ENCODE peak calls at places on chromosome 18, in six cellular contexts. M is sigmoid colon, K is right lobe of liver, G is transverse colon, J is body of pancreas, V is IMR-90. E is an unnamed sample.

GRCh38 chr18:10169064-10169562 is 255.3 kb downstream of the VAPA start:
- DNase-seq in V (peak; percentile 72), M (no peak), K (no peak), G (no peak), J (no peak), E (peak; percentile 72)

GRCh38 chr18:33821503-33821902 is 243.5 kb downstream of the ASXL3 start:
- DNase-seq in M (no peak), G (no peak), K (no peak), V (peak; percentile 66), J (no peak), E (no peak)

GRCh38 chr18:48514786-48515185 is 24.0 kb upstream of the CTIF start:
- DNase-seq in K (no peak), J (no peak), M (no peak), V (no peak), G (no peak), E (no peak)

GRCh38 chr18:14942275-14942674 is 194.3 kb downstream of the ANKRD30B start:
- DNase-seq in V (no peak), M (no peak), J (no peak), G (no peak), K (no peak), E (peak; percentile 21)

GRCh38 chr18:61085751-61086150 is 247.5 kb upstream of the CDH20 start:
- DNase-seq in V (no peak), M (no peak), J (no peak), K (no peak), G (no peak), E (no peak)

GRCh38 chr18:49933530-49933929 is 120.2 kb upstream of the ACAA2 start:
- DNase-seq in J (no peak), M (no peak), G (no peak), V (peak; percentile 59), K (no peak), E (no peak)

GRCh38 chr18:68397241-68398035 is 317.5 kb downstream of the TMX3 start:
- DNase-seq in J (no peak), K (no peak), V (peak; percentile 17), G (no peak), M (no peak), E (no peak)

GRCh38 chr18:21740724-21741510 is at the start of gene MIB1:
- DNase-seq in M (peak; percentile 78), G (peak; percentile 58), K (peak; percentile 72), J (peak; percentile 61), V (peak; percentile 41), E (no peak)

GRCh38 chr18:48979944-48980890 is 29.5 kb upstream of the SMAD7 start:
- DNase-seq in J (no peak), G (peak; percentile 50), K (no peak), M (no peak), V (peak; percentile 65), E (no peak)

GRCh38 chr18:38790303-38790702 is 1224.7 kb upstream of the CELF4 start:
- DNase-seq in M (no peak), G (no peak), V (no peak), K (no peak), J (no peak), E (no peak)

GRCh38 chr18:48750485-48751175 is 200.1 kb downstream of the SMAD7 start:
- DNase-seq in J (no peak), V (no peak), K (peak; percentile 13), M (no peak), G (no peak), E (no peak)

GRCh38 chr18:33184918-33185317 is 255.6 kb downstream of the CCDC178 start:
- DNase-seq in G (no peak), M (no peak), V (no peak), J (no peak), K (no peak), E (no peak)

GRCh38 chr18:59139291-59139614 is 431 bp upstream of the SEC11C start:
- DNase-seq in K (peak; percentile 89), V (peak; percentile 81), G (peak; percentile 93), J (peak; percentile 93), M (peak; percentile 92), E (peak; percentile 96)

GRCh38 chr18:7908686-7909299 is 341.7 kb downstream of the PTPRM start:
- DNase-seq in V (no peak), J (no peak), M (no peak), G (no peak), K (no peak), E (no peak)

GRCh38 chr18:38948436-38948835 is 1382.8 kb upstream of the CELF4 start:
- DNase-seq in K (no peak), J (no peak), V (no peak), M (no peak), G (no peak), E (no peak)

GRCh38 chr18:29361843-29362242 is 1184.9 kb upstream of the CDH2 start:
- DNase-seq in M (no peak), K (no peak), J (no peak), G (no peak), V (no peak), E (no peak)

GRCh38 chr18:48814490-48815181 is 136.1 kb downstream of the SMAD7 start:
- DNase-seq in M (peak; percentile 15), J (no peak), G (peak; percentile 3), K (no peak), V (peak; percentile 47), E (peak; percentile 56)

GRCh38 chr18:25281522-25281921 is 70.4 kb downstream of the ZNF521 start:
- DNase-seq in K (no peak), G (no peak), V (no peak), J (no peak), M (no peak), E (no peak)

GRCh38 chr18:33470229-33470628 is 29.7 kb upstream of the CCDC178 start:
- DNase-seq in K (no peak), M (no peak), J (no peak), V (no peak), G (no peak), E (no peak)

GRCh38 chr18:75208836-75209128 is 157 bp downstream of the PTGR3 start:
- DNase-seq in V (no peak), G (no peak), M (peak; percentile 77), J (peak; percentile 54), K (peak; percentile 56), E (no peak)

GRCh38 chr18:75209952-75210261 is 690 bp upstream of the TSHZ1 start:
- DNase-seq in J (no peak), V (no peak), K (no peak), G (no peak), M (no peak), E (no peak)

GRCh38 chr18:75210274-75211001 is at the start of gene TSHZ1:
- DNase-seq in K (no peak), V (peak; percentile 88), G (peak; percentile 80), J (peak; percentile 69), M (peak; percentile 86), E (no peak)

GRCh38 chr18:75208055-75208835 is 694 bp downstream of the PTGR3 start:
- DNase-seq in V (peak; percentile 60), G (peak; percentile 64), K (peak; percentile 69), M (peak; percentile 82), J (peak; percentile 56), E (peak; percentile 90)

DNA sequence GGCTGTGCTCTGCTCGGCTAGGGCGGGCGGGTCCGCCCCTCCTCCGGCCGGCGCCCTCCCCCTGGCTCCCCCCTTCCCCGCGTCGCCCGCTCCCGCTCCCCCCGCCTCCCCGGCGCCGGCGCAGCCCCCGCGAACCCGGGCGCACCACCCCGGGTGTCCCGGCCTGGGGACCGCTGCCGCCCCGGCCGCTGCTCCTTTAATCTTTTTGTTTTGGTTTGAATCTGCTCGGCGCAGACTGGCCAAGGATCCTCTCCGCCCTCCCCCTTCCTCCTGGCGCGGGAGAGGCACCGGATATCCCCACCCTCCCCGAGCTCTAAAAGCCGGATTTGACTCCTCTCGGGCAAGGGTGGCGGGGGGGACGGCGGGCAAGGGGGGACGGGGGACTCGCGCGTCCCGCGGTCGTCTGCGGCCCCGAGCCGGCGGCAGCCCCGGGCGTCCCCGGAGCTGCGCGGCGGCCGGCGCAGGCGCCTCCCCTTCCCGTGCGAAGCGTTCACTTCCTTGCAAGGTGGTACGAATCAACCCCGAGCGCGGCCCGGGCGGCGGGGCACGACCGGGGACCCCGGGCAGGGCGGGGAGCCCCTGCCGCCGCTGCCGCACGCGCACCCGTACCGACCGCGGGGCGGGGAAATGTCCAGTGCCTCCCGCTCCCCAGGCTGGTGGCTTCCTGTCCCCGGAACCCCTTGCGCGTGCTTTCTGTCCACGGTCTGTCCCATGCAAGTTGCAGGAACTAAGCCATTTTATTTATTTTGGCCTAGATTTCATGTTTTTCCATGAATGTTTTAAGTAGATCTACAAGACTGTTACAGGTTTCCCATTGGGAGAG is at the start of gene PTGR3:
- DNase-seq in G (peak; percentile 87), J (peak; percentile 83), V (peak; percentile 73), K (peak; percentile 84), M (peak; percentile 94), E (peak; percentile 84)
- TF ChIP-seq POLR2A in G (peak; percentile 41), J (peak; percentile 66), V (no peak), K (peak; percentile 84), M (no peak), E (no peak)

GRCh38 chr18:335741-336140 is 67.9 kb upstream of the THOC1 start:
- DNase-seq in J (no peak), M (no peak), K (no peak), G (no peak), V (no peak), E (no peak)

GRCh38 chr18:334575-335132 is 66.8 kb upstream of the THOC1 start:
- DNase-seq in M (no peak), G (no peak), V (no peak), J (no peak), K (no peak), E (no peak)

GRCh38 chr18:332721-333513 is 65.1 kb upstream of the THOC1 start:
- DNase-seq in J (no peak), K (no peak), V (no peak), M (peak; percentile 86), G (peak; percentile 15), E (no peak)

GRCh38 chr18:340044-340443 is 72.2 kb upstream of the THOC1 start:
- DNase-seq in M (peak; percentile 84), G (no peak), J (no peak), K (no peak), V (no peak), E (no peak)

GRCh38 chr18:336753-337152 is 68.9 kb upstream of the THOC1 start:
- DNase-seq in J (no peak), M (no peak), K (no peak), G (no peak), V (no peak), E (no peak)
- TF ChIP-seq CTCF in J (no peak), M (no peak), K (no peak), G (no peak), V (no peak), E (no peak)

GRCh38 chr18:63137999-63138448 is 181.5 kb downstream of the BCL2 start:
- DNase-seq in J (no peak), V (no peak), M (no peak), G (no peak), K (peak; percentile 43), E (no peak)
- H3K4me3 ChIP-seq in J (no peak overlapping the region), V (no peak overlapping the region), M (no peak overlapping the region), G (no peak overlapping the region), K (no peak overlapping the region), E (no peak overlapping the region)

DNA sequence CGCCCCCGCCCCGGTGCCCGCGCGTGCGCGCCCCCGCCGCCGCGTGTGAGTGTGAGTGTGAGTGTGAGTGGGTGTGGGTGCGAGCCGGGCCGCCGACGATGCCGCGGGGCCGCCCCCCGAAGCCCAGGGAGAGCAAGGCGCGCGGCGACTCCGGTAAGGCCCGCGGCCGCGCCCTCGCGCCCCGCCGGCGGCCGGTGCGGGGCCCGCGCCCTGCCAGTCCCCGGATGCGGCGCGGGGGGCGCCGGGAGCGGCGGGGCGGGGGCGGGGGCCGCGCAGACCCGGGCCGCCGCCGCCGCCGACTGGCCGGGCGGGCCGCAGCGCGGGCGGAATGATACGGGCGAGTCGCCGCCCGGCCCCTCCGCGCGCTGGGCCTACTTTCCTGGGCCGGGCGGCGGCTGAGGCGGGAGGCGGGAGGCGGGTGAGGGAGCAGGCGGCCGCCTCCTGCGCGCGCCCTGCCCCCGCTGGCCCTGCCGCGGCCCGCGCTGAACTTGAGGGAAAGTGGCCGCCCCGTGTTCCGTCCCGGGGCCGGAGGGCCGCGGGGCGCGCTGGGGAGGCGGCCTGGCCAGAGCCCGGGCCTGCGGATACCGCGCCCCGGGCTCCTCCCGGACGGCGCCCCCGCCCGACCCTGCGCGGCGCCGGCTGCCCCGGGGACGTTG is at the start of gene ZNF236:
- DNase-seq in K (peak; percentile 82), V (peak; percentile 77), M (peak; percentile 87), J (peak; percentile 78), G (peak; percentile 79), E (peak; percentile 91)
- TF ChIP-seq POLR2A in K (peak; percentile 90), V (peak; percentile 77), M (no peak), J (peak; percentile 48), G (no peak), E (no peak)

E was measured in lower leg skin.